ENCODE peak calls at places on chromosomes 13 and 19, in four cellular contexts. One of them, this sample, is unnamed.

GRCh38 chr13:52736891-52737290 is 2.7 kb downstream of the CNMD start:
- DNase-seq in nephron progenitor cell: no peak
- DNase-seq in activated CD8-positive, alpha-beta T cell treated with anti-CD3 and anti-CD28 coated beads for 36 hours: no peak
- DNase-seq in heart left ventricle: no peak
- DNase-seq in this sample: no peak

GRCh38 chr19:27911122-27911898 is 1301.6 kb downstream of the UQCRFS1 start:
- DNase-seq in nephron progenitor cell: no peak
- DNase-seq in activated CD8-positive, alpha-beta T cell treated with anti-CD3 and anti-CD28 coated beads for 36 hours: no peak
- DNase-seq in heart left ventricle: no peak
- DNase-seq in this sample: no peak

GRCh38 chr13:105937451-105937850 is 598.0 kb downstream of the EFNB2 start:
- DNase-seq in nephron progenitor cell: no peak
- DNase-seq in activated CD8-positive, alpha-beta T cell treated with anti-CD3 and anti-CD28 coated beads for 36 hours: no peak
- DNase-seq in heart left ventricle: no peak
- DNase-seq in this sample: no peak

GRCh38 chr13:28357846-28358496 is 137.0 kb downstream of the FLT1 start:
- DNase-seq in nephron progenitor cell: no peak
- DNase-seq in activated CD8-positive, alpha-beta T cell treated with anti-CD3 and anti-CD28 coated beads for 36 hours: peak; percentile 20
- DNase-seq in heart left ventricle: no peak
- DNase-seq in this sample: no peak

GRCh38 chr13:47549219-47549752 is 451.8 kb downstream of the SUCLA2 start:
- DNase-seq in nephron progenitor cell: no peak
- DNase-seq in activated CD8-positive, alpha-beta T cell treated with anti-CD3 and anti-CD28 coated beads for 36 hours: no peak
- DNase-seq in heart left ventricle: no peak
- DNase-seq in this sample: no peak

GRCh38 chr19:38287604-38288003 is 16.4 kb upstream of the C19orf33 start:
- DNase-seq in nephron progenitor cell: no peak
- DNase-seq in activated CD8-positive, alpha-beta T cell treated with anti-CD3 and anti-CD28 coated beads for 36 hours: no peak
- DNase-seq in heart left ventricle: no peak
- DNase-seq in this sample: no peak

GRCh38 chr13:114143806-114144605 is 11.6 kb upstream of the RASA3 start:
- DNase-seq in nephron progenitor cell: peak; percentile 66
- DNase-seq in activated CD8-positive, alpha-beta T cell treated with anti-CD3 and anti-CD28 coated beads for 36 hours: peak; percentile 76
- DNase-seq in heart left ventricle: peak; percentile 17
- DNase-seq in this sample: peak; percentile 72

GRCh38 chr13:50400035-50400726 is 384.9 kb downstream of the KCNRG start:
- DNase-seq in nephron progenitor cell: no peak
- DNase-seq in activated CD8-positive, alpha-beta T cell treated with anti-CD3 and anti-CD28 coated beads for 36 hours: no peak
- DNase-seq in heart left ventricle: peak; percentile 54
- DNase-seq in this sample: no peak

GRCh38 chr13:75724742-75725504 is 88.8 kb downstream of the LMO7 start:
- DNase-seq in nephron progenitor cell: no peak
- DNase-seq in activated CD8-positive, alpha-beta T cell treated with anti-CD3 and anti-CD28 coated beads for 36 hours: no peak
- DNase-seq in heart left ventricle: no peak
- DNase-seq in this sample: no peak

GRCh38 chr19:51799311-51799997 is 4.5 kb downstream of the FPR3 start:
- DNase-seq in nephron progenitor cell: no peak
- DNase-seq in activated CD8-positive, alpha-beta T cell treated with anti-CD3 and anti-CD28 coated beads for 36 hours: no peak
- DNase-seq in heart left ventricle: peak; percentile 97
- DNase-seq in this sample: no peak
- TF ChIP-seq CTCF in nephron progenitor cell: no peak
- TF ChIP-seq CTCF in activated CD8-positive, alpha-beta T cell treated with anti-CD3 and anti-CD28 coated beads for 36 hours: no peak
- TF ChIP-seq CTCF in heart left ventricle: peak; percentile 33
- TF ChIP-seq CTCF in this sample: no peak

GRCh38 chr19:48608798-48609263 is 2.3 kb downstream of the SPACA4 start:
- DNase-seq in nephron progenitor cell: no peak
- DNase-seq in activated CD8-positive, alpha-beta T cell treated with anti-CD3 and anti-CD28 coated beads for 36 hours: peak; percentile 70
- DNase-seq in heart left ventricle: no peak
- DNase-seq in this sample: peak; percentile 86
- TF ChIP-seq CTCF in nephron progenitor cell: peak; percentile 30
- TF ChIP-seq CTCF in activated CD8-positive, alpha-beta T cell treated with anti-CD3 and anti-CD28 coated beads for 36 hours: peak; percentile 48
- TF ChIP-seq CTCF in heart left ventricle: peak; percentile 35
- TF ChIP-seq CTCF in this sample: peak; percentile 24

GRCh38 chr13:24890256-24890655 is 126.3 kb downstream of the RNF17 start:
- DNase-seq in nephron progenitor cell: no peak
- DNase-seq in activated CD8-positive, alpha-beta T cell treated with anti-CD3 and anti-CD28 coated beads for 36 hours: no peak
- DNase-seq in heart left ventricle: no peak
- DNase-seq in this sample: no peak

GRCh38 chr13:24892844-24893243 is 128.9 kb downstream of the RNF17 start:
- DNase-seq in nephron progenitor cell: no peak
- DNase-seq in activated CD8-positive, alpha-beta T cell treated with anti-CD3 and anti-CD28 coated beads for 36 hours: no peak
- DNase-seq in heart left ventricle: no peak
- DNase-seq in this sample: no peak

GRCh38 chr13:24891476-24892108 is 127.6 kb downstream of the RNF17 start:
- DNase-seq in nephron progenitor cell: no peak
- DNase-seq in activated CD8-positive, alpha-beta T cell treated with anti-CD3 and anti-CD28 coated beads for 36 hours: no peak
- DNase-seq in heart left ventricle: no peak
- DNase-seq in this sample: no peak

GRCh38 chr13:24888291-24888931 is 124.4 kb downstream of the RNF17 start:
- DNase-seq in nephron progenitor cell: no peak
- DNase-seq in activated CD8-positive, alpha-beta T cell treated with anti-CD3 and anti-CD28 coated beads for 36 hours: no peak
- DNase-seq in heart left ventricle: no peak
- DNase-seq in this sample: peak; percentile 53

DNA sequence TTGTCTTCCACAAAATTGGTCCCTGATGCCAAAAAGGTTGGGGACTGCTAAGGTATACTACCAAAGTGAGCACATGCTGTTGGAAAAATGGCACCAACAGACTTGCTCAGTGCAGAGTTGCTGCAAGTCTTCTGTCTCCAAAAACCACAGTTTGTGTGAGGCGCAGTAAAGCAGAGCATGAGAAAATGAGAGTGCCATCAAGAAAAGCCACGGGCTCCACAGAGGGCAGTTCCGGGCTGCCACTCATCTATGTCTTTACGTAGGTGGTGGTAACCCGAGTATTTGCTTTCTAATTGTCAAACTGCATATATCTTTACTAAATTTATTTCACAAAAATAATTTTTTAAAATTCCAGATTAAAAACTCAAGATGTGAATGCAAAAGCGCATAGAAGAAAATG is 123.8 kb downstream of the RNF17 start:
- DNase-seq in nephron progenitor cell: no peak
- DNase-seq in activated CD8-positive, alpha-beta T cell treated with anti-CD3 and anti-CD28 coated beads for 36 hours: no peak
- DNase-seq in heart left ventricle: no peak
- DNase-seq in this sample: no peak
- TF ChIP-seq CTCF in nephron progenitor cell: no peak
- TF ChIP-seq CTCF in activated CD8-positive, alpha-beta T cell treated with anti-CD3 and anti-CD28 coated beads for 36 hours: no peak
- TF ChIP-seq CTCF in heart left ventricle: no peak
- TF ChIP-seq CTCF in this sample: no peak

GRCh38 chr13:23500858-23501257 is 67.4 kb upstream of the SACS start:
- DNase-seq in nephron progenitor cell: no peak
- DNase-seq in activated CD8-positive, alpha-beta T cell treated with anti-CD3 and anti-CD28 coated beads for 36 hours: no peak
- DNase-seq in heart left ventricle: no peak
- DNase-seq in this sample: no peak

GRCh38 chr13:23496255-23496654 is 62.8 kb upstream of the SACS start:
- DNase-seq in nephron progenitor cell: no peak
- DNase-seq in activated CD8-positive, alpha-beta T cell treated with anti-CD3 and anti-CD28 coated beads for 36 hours: no peak
- DNase-seq in heart left ventricle: no peak
- DNase-seq in this sample: no peak

GRCh38 chr13:23497186-23497585 is 63.7 kb upstream of the SACS start:
- DNase-seq in nephron progenitor cell: no peak
- DNase-seq in activated CD8-positive, alpha-beta T cell treated with anti-CD3 and anti-CD28 coated beads for 36 hours: no peak
- DNase-seq in heart left ventricle: no peak
- DNase-seq in this sample: no peak
- TF ChIP-seq CTCF in nephron progenitor cell: no peak
- TF ChIP-seq CTCF in activated CD8-positive, alpha-beta T cell treated with anti-CD3 and anti-CD28 coated beads for 36 hours: no peak
- TF ChIP-seq CTCF in heart left ventricle: no peak
- TF ChIP-seq CTCF in this sample: no peak

GRCh38 chr19:2089001-2089711 is 7.0 kb downstream of the MOB3A start:
- DNase-seq in nephron progenitor cell: no peak
- DNase-seq in activated CD8-positive, alpha-beta T cell treated with anti-CD3 and anti-CD28 coated beads for 36 hours: peak; percentile 81
- DNase-seq in heart left ventricle: no peak
- DNase-seq in this sample: no peak
- TF ChIP-seq CTCF in nephron progenitor cell: no peak
- TF ChIP-seq CTCF in activated CD8-positive, alpha-beta T cell treated with anti-CD3 and anti-CD28 coated beads for 36 hours: no peak
- TF ChIP-seq CTCF in heart left ventricle: no peak
- TF ChIP-seq CTCF in this sample: no peak

GRCh38 chr19:23817519-23817918 is 58.8 kb upstream of the ZNF681 start:
- DNase-seq in nephron progenitor cell: no peak
- DNase-seq in activated CD8-positive, alpha-beta T cell treated with anti-CD3 and anti-CD28 coated beads for 36 hours: peak; percentile 73
- DNase-seq in heart left ventricle: no peak
- DNase-seq in this sample: peak; percentile 24
- TF ChIP-seq CTCF in nephron progenitor cell: no peak
- TF ChIP-seq CTCF in activated CD8-positive, alpha-beta T cell treated with anti-CD3 and anti-CD28 coated beads for 36 hours: peak; percentile 32
- TF ChIP-seq CTCF in heart left ventricle: peak; percentile 30
- TF ChIP-seq CTCF in this sample: peak; percentile 36

DNA sequence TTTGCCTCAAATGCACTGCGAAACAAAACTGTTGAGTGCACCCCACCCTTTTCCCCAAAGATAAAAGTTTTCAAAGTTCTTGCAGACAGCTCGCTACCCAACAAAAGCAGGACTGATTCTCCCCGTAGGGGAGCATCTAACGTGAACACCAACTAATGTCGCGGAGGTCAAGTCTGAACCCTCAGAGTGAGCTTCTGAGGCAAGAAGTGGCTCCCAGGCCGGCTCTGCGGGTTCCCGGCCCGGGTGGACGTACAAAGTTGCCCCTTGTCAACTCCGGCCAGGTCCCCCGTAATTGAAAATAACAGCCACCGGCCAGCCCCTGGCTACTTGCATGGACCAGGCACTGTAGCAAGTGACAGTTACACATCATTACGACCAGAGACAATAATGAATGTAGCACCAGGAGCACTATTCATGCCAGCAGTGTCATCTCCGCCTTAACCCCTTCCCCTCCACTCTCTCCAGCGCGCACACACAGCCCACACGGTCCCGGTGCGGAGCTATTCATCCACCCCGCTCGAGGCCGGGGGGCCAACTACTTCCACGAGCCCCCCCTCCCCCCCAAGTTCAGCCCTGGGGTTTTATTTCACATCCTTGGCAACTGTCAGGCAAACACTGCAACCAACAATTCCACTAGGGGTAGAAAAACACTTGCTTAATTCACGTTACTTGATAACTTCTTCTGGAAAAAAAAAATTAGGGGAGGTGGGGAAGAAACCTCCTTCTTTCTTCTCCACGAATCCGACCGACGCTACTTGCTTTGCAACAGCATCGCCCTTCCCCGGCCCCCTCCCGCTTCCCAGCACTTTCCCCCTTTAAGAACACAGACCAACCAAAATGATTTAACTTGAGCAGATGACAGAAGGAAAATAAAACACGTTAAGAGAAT is 1.2 kb downstream of the KLF12 start:
- DNase-seq in nephron progenitor cell: peak; percentile 45
- DNase-seq in activated CD8-positive, alpha-beta T cell treated with anti-CD3 and anti-CD28 coated beads for 36 hours: peak; percentile 60
- DNase-seq in heart left ventricle: peak; percentile 30
- DNase-seq in this sample: peak; percentile 20
- TF ChIP-seq CTCF in nephron progenitor cell: no peak
- TF ChIP-seq CTCF in activated CD8-positive, alpha-beta T cell treated with anti-CD3 and anti-CD28 coated beads for 36 hours: no peak
- TF ChIP-seq CTCF in heart left ventricle: no peak
- TF ChIP-seq CTCF in this sample: no peak

GRCh38 chr19:16518483-16519229 is 22.5 kb downstream of the C19orf44 start:
- DNase-seq in nephron progenitor cell: no peak
- DNase-seq in activated CD8-positive, alpha-beta T cell treated with anti-CD3 and anti-CD28 coated beads for 36 hours: no peak
- DNase-seq in heart left ventricle: no peak
- DNase-seq in this sample: no peak
- TF ChIP-seq CTCF in nephron progenitor cell: no peak
- TF ChIP-seq CTCF in activated CD8-positive, alpha-beta T cell treated with anti-CD3 and anti-CD28 coated beads for 36 hours: no peak
- TF ChIP-seq CTCF in heart left ventricle: no peak
- TF ChIP-seq CTCF in this sample: no peak